ENCODE peak calls at places on chromosomes 7 and 10, in four cellular contexts. One of them, this sample, is unnamed.
A peak's percentile ranks its signal among the peaks of the same experiment; 100 is the strongest.

GRCh38 chr10:110445871-110446270 is 51.8 kb upstream of the DUSP5 start:
- DNase-seq in HepG2: no peak
- DNase-seq in K562: no peak
- DNase-seq in GM12878: no peak
- DNase-seq in this sample: no peak

GRCh38 chr7:138538518-138538917 is 78.5 kb downstream of the TRIM24 start:
- DNase-seq in HepG2: no peak
- DNase-seq in K562: no peak
- DNase-seq in GM12878: no peak
- DNase-seq in this sample: no peak

GRCh38 chr10:51257511-51258248 is 183.4 kb downstream of the PRKG1 start:
- DNase-seq in HepG2: no peak
- DNase-seq in K562: no peak
- DNase-seq in GM12878: no peak
- DNase-seq in this sample: no peak

GRCh38 chr7:18693401-18693800 is 197.9 kb downstream of the HDAC9 start:
- DNase-seq in HepG2: no peak
- DNase-seq in K562: no peak
- DNase-seq in GM12878: no peak
- DNase-seq in this sample: no peak

GRCh38 chr7:5603193-5604140 is 178.0 kb downstream of the RNF216 start:
- DNase-seq in HepG2: no peak
- DNase-seq in K562: peak; percentile 37
- DNase-seq in GM12878: no peak
- DNase-seq in this sample: no peak

GRCh38 chr7:83015921-83016320 is 146.8 kb downstream of the PCLO start:
- DNase-seq in HepG2: no peak
- DNase-seq in K562: no peak
- DNase-seq in GM12878: no peak
- DNase-seq in this sample: no peak

GRCh38 chr7:36723951-36724664 is at the start of gene AOAH:
- DNase-seq in HepG2: no peak
- DNase-seq in K562: no peak
- DNase-seq in GM12878: no peak
- DNase-seq in this sample: no peak

GRCh38 chr10:73609116-73609515 is 18.0 kb upstream of the USP54 start:
- DNase-seq in HepG2: no peak
- DNase-seq in K562: no peak
- DNase-seq in GM12878: no peak
- DNase-seq in this sample: no peak

DNA sequence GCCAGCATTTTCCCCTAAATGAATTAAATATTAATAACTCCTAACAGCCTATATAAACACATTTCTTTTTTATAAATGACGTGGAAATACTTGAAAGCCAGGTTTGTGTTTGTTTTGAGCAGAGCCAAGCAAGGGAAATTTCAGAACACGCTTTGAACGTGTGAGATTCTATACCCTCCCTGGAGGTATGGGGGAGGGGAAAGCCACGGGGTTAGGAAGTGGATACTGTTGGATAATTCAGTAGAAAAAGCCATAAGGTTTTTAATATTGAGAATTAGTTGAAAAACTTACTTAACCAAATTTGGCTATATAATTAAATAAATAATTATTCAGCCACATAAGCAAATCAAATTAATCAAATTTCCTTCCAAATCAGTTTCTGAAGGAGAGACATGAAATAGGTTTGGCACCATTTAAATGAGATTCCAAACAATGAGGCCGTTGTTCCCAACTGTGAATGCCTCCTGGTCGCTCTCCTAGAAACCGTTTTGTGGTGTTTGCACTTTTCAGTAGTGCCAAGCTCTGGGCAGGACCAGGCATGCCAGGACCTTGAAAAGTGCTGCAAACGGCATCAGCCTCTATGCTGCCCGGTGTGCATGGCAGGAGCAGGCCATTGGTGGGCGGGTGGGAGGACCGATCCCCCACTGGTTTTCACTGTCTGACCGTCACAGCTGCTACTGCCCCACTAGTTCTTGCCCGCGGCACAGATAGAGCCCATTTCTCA is 88.1 kb downstream of the SEPTIN14 start:
- DNase-seq in HepG2: no peak
- DNase-seq in K562: no peak
- DNase-seq in GM12878: no peak
- DNase-seq in this sample: peak; percentile 53
- TF ChIP-seq ATF2 in HepG2: no peak
- TF ChIP-seq ATF2 in K562: no peak
- TF ChIP-seq ATF2 in GM12878: no peak
- TF ChIP-seq ATF2 in this sample: no peak

GRCh38 chr10:126179637-126180036 is 208.6 kb downstream of the ADAM12 start:
- DNase-seq in HepG2: no peak
- DNase-seq in K562: no peak
- DNase-seq in GM12878: no peak
- DNase-seq in this sample: no peak
- TF ChIP-seq TAF1 in HepG2: no peak
- TF ChIP-seq TAF1 in K562: no peak
- TF ChIP-seq TAF1 in GM12878: no peak
- TF ChIP-seq TAF1 in this sample: no peak

GRCh38 chr10:71494980-71495381 is 98.3 kb downstream of the CDH23 start:
- DNase-seq in HepG2: no peak
- DNase-seq in K562: no peak
- DNase-seq in GM12878: peak; percentile 34
- DNase-seq in this sample: no peak
- TF ChIP-seq ATF2 in HepG2: no peak
- TF ChIP-seq ATF2 in K562: no peak
- TF ChIP-seq ATF2 in GM12878: no peak
- TF ChIP-seq ATF2 in this sample: no peak

GRCh38 chr7:47405286-47405904 is 176.5 kb downstream of the TNS3 start:
- DNase-seq in HepG2: no peak
- DNase-seq in K562: no peak
- DNase-seq in GM12878: no peak
- DNase-seq in this sample: no peak
- TF ChIP-seq TAF1 in HepG2: no peak
- TF ChIP-seq TAF1 in K562: no peak
- TF ChIP-seq TAF1 in GM12878: no peak
- TF ChIP-seq TAF1 in this sample: no peak

This sample was measured in H1.